ENCODE peak calls at places on chromosomes 16 and 17, in five cellular contexts. P is NCI-H2029, D is progenitor cell of endocrine pancreas, U is T-helper 2 cell, H is non-pigmented ciliary epithelial cell. Y is an unnamed sample.

GRCh38 chr17:69857412-69857835 is 217.6 kb upstream of the KCNJ16 start:
- DNase-seq in P (no peak), U (no peak), D (no peak), H (peak; percentile 68), Y (no peak)

GRCh38 chr17:73434154-73434553 is 122.4 kb upstream of the CDC42EP4 start:
- DNase-seq in U (no peak), D (no peak), P (no peak), H (no peak), Y (no peak)

GRCh38 chr16:84532299-84532724 is 27.9 kb upstream of the MEAK7 start:
- DNase-seq in U (no peak), H (peak; percentile 82), D (no peak), P (no peak), Y (peak; percentile 75)

GRCh38 chr16:68447721-68448359 is 468 bp downstream of the SMPD3 start:
- DNase-seq in D (no peak), P (no peak), U (no peak), H (no peak), Y (peak; percentile 12)

GRCh38 chr17:13833921-13834320 is 232.2 kb upstream of the HS3ST3A1 start:
- DNase-seq in P (no peak), H (peak; percentile 35), D (no peak), U (no peak), Y (no peak)

GRCh38 chr16:3857189-3858013 is 23.1 kb downstream of the CREBBP start:
- DNase-seq in U (peak; percentile 81), P (no peak), D (no peak), H (no peak), Y (peak; percentile 33)

GRCh38 chr17:22517716-22518115 is 825.4 kb downstream of the KCNJ18 start:
- DNase-seq in P (no peak), U (no peak), D (no peak), H (no peak), Y (no peak)

GRCh38 chr17:74957935-74958549 is 14.5 kb downstream of the HID1 start:
- DNase-seq in H (no peak), U (peak; percentile 52), D (peak; percentile 87), P (peak; percentile 5), Y (peak; percentile 67)

GRCh38 chr17:49588312-49588711 is 12.6 kb downstream of the NXPH3 start:
- DNase-seq in H (no peak), P (no peak), D (no peak), U (no peak), Y (no peak)

GRCh38 chr17:17846003-17846402 is 9.2 kb upstream of the SREBF1 start:
- DNase-seq in D (no peak), P (no peak), H (no peak), U (no peak), Y (no peak)

GRCh38 chr16:4679854-4680636 is 13.3 kb upstream of the NUDT16L1 start:
- DNase-seq in D (no peak), H (no peak), P (peak; percentile 31), U (peak; percentile 44), Y (peak; percentile 74)

GRCh38 chr16:67951485-67951884 is 7.6 kb upstream of the LCAT start:
- DNase-seq in P (no peak), U (no peak), H (no peak), D (no peak), Y (peak; percentile 81)

GRCh38 chr17:68963958-68964357 is 8.8 kb upstream of the ABCA8 start:
- DNase-seq in H (no peak), P (no peak), U (no peak), D (no peak), Y (no peak)

GRCh38 chr16:23420011-23420410 is 33.0 kb downstream of the COG7 start:
- DNase-seq in D (no peak), P (no peak), H (peak; percentile 35), U (no peak), Y (no peak)

GRCh38 chr16:80924372-80924978 is 82.2 kb downstream of the CMC2 start:
- DNase-seq in U (peak; percentile 69), H (no peak), P (no peak), D (peak; percentile 31), Y (peak; percentile 36)

GRCh38 chr16:73319747-73320146 is 271.8 kb upstream of the ZFHX3 start:
- DNase-seq in U (no peak), D (no peak), H (no peak), P (no peak), Y (no peak)

GRCh38 chr17:61415374-61416210 is 15.9 kb downstream of the TBX2 start:
- DNase-seq in D (no peak), U (no peak), H (no peak), P (no peak), Y (no peak)

GRCh38 chr17:27318228-27318627 is 24.3 kb downstream of the WSB1 start:
- DNase-seq in U (no peak), P (no peak), H (no peak), D (no peak), Y (no peak)

GRCh38 chr17:31802502-31802901 is 56.5 kb downstream of the COPRS start:
- DNase-seq in P (no peak), D (no peak), U (no peak), H (no peak), Y (no peak)

GRCh38 chr17:78528541-78528940 is 48.7 kb downstream of the DNAH17 start:
- DNase-seq in P (peak; percentile 45), D (no peak), H (no peak), U (no peak), Y (no peak)

GRCh38 chr16:48591976-48592375 is 18.0 kb downstream of the N4BP1 start:
- DNase-seq in D (no peak), P (no peak), U (no peak), H (no peak), Y (no peak)

GRCh38 chr17:29215717-29216116 is 30.9 kb upstream of the CRYBA1 start:
- DNase-seq in D (no peak), P (no peak), U (no peak), H (no peak), Y (peak; percentile 25)

GRCh38 chr17:29661220-29661619 is 38.5 kb upstream of the CORO6 start:
- DNase-seq in P (peak; percentile 80), D (no peak), U (no peak), H (no peak), Y (no peak)

GRCh38 chr16:27257271-27257670 is 11.3 kb downstream of the NSMCE1 start:
- DNase-seq in H (no peak), P (no peak), U (no peak), D (no peak), Y (no peak)